ENCODE peak calls at places on chromosome 22, in five cellular contexts. O is CD4-positive, alpha-beta memory T cell; X is endodermal cell; T is heart left ventricle; M is sigmoid colon. G is an unnamed sample.

GRCh38 chr22:49396817-49397216 is 430.9 kb downstream of the BRD1 start:
- DNase-seq in X (peak; percentile 26), M (no peak), O (no peak), T (no peak), G (no peak)

GRCh38 chr22:48622891-48623545 is 1204.7 kb downstream of the BRD1 start:
- DNase-seq in M (no peak), T (no peak), O (no peak), X (no peak), G (no peak)

GRCh38 chr22:31748490-31748889 is 1.4 kb downstream of the PRR14L start:
- DNase-seq in M (no peak), T (no peak), O (no peak), X (no peak), G (no peak)

GRCh38 chr22:33314316-33314715 is 256.1 kb upstream of the SYN3 start:
- DNase-seq in X (no peak), M (no peak), T (no peak), O (no peak), G (no peak)

GRCh38 chr22:22761963-22762772 is 117.8 kb downstream of the GGTLC2 start:
- DNase-seq in T (no peak), X (no peak), M (no peak), O (no peak), G (no peak)

GRCh38 chr22:49306632-49306975 is 521.1 kb downstream of the BRD1 start:
- DNase-seq in O (no peak), X (peak; percentile 32), T (no peak), M (peak; percentile 56), G (no peak)

GRCh38 chr22:49302150-49302460 is 525.6 kb downstream of the BRD1 start:
- DNase-seq in T (no peak), O (no peak), X (no peak), M (no peak), G (no peak)

GRCh38 chr22:25054943-25055511 is 102.5 kb downstream of the KIAA1671 start:
- DNase-seq in M (no peak), O (no peak), T (no peak), X (no peak), G (no peak)

GRCh38 chr22:38699784-38700183 is 959 bp downstream of the JOSD1 start:
- DNase-seq in T (no peak), X (no peak), M (peak; percentile 58), O (peak; percentile 34), G (no peak)

GRCh38 chr22:39296981-39297489 is 22.4 kb downstream of the RPL3 start:
- DNase-seq in T (no peak), M (no peak), X (no peak), O (no peak), G (no peak)

GRCh38 chr22:39493759-39494158 is 8.3 kb upstream of the MIEF1 start:
- DNase-seq in O (no peak), T (no peak), X (no peak), M (no peak), G (no peak)

GRCh38 chr22:24982301-24983056 is 30.0 kb downstream of the KIAA1671 start:
- DNase-seq in T (no peak), O (no peak), X (no peak), M (no peak), G (no peak)

GRCh38 chr22:36284171-36284571 is 31.2 kb downstream of the APOL1 start:
- DNase-seq in O (no peak), X (no peak), T (no peak), M (peak; percentile 66), G (no peak)

GRCh38 chr22:36282078-36282831 is 29.3 kb downstream of the APOL1 start:
- DNase-seq in O (no peak), X (no peak), M (peak; percentile 65), T (no peak), G (no peak)

GRCh38 chr22:36286096-36286957 is 33.4 kb downstream of the APOL1 start:
- DNase-seq in O (no peak), T (peak; percentile 75), M (peak; percentile 94), X (peak; percentile 97), G (peak; percentile 83)

GRCh38 chr22:36285545-36285944 is 32.6 kb downstream of the APOL1 start:
- DNase-seq in T (no peak), M (peak; percentile 73), O (no peak), X (no peak), G (no peak)

DNA sequence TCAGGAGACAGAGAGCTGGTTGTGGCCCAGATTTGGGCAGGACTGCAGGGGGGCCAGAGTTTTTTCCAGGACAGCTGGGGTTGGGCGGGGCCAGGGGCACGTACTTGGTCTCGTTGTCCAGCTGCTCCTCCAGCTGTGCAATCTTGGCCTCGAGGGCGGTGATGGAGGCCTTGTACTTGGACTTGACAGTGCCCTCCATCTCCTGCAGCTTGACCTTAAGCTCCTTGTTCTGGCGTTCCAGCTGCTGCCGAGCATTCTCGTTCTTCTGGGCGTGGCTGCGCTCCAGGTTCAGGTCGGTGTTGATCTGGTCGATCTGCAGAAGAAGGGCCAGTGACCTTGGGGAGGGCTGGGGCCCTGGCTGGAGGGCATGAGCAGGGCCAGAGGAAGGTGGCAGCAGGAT is 32.1 kb downstream of the APOL1 start:
- DNase-seq in X (no peak), O (no peak), T (no peak), M (peak; percentile 76), G (peak; percentile 80)
- H3K4me1 ChIP-seq in X (no peaks in the 10 kb centered on the region), O (peaks cover 42% of the 10 kb centered on the region), T (peaks cover 17% of the 10 kb centered on the region), M (peaks cover 62% of the 10 kb centered on the region), G (no peaks in the 10 kb centered on the region)

DNA sequence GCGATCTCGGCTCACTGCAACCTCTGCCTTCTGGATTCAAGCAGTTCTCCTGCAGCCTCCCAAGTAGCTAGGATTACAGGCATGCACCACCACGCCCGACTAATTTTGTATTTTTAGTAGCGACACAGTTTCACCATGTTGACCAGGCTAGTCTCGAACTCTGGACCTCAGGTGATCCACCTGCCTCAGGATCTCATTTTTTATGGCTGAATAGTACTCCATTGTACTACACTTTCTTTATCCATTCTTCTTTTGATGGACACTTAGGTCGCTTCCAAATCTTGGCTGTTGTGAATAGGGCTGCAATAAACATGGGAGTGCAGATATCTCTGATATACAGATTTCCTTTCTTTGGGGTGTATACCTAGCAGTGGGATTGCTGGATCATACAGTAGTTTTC is 20.8 kb downstream of the XRCC6 start:
- DNase-seq in M (no peak), O (no peak), T (no peak), X (no peak), G (no peak)
- H3K36me3 ChIP-seq in M (peaks cover 19% of the 10 kb centered on the region), O (peaks cover 65% of the 10 kb centered on the region), T (peaks cover 32% of the 10 kb centered on the region), X (peaks cover 94% of the 10 kb centered on the region), G (peaks cover 98% of the 10 kb centered on the region)

GRCh38 chr22:44360686-44361381 is 48.1 kb upstream of the SHISAL1 start:
- DNase-seq in M (peak; percentile 85), X (peak; percentile 57), T (no peak), O (no peak), G (peak; percentile 60)
- H3K27ac ChIP-seq in M (peak overlapping the region; percentile 82), X (no peak overlapping the region), T (peak overlapping the region; percentile 12), O (no peak overlapping the region), G (peak overlapping the region; percentile 46)

DNA sequence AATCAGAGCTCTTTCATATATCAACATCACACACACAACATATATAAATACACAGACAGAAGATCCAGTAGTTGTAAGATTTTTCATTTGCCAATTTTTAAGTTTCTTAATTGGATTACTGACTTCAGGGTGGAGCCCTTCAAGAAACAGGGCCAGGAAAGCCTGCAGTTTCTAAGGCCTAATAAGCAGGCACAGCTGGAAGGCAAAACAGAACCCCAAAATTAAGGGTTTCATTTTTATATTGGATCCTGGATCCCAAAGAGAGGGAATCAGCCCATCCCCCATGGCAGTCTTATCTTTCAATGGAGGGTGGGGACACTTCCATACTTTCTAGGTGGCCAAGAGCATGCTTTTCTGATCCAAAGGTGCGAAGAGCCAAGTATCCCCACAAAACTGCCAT is 4.7 kb upstream of the C1QTNF6 start:
- DNase-seq in O (no peak), T (no peak), X (no peak), M (no peak), G (no peak)
- H3K4me1 ChIP-seq in O (peaks cover 53% of the 10 kb centered on the region), T (peaks cover 60% of the 10 kb centered on the region), X (peaks cover 29% of the 10 kb centered on the region), M (peaks cover 51% of the 10 kb centered on the region), G (peaks cover 54% of the 10 kb centered on the region)

DNA sequence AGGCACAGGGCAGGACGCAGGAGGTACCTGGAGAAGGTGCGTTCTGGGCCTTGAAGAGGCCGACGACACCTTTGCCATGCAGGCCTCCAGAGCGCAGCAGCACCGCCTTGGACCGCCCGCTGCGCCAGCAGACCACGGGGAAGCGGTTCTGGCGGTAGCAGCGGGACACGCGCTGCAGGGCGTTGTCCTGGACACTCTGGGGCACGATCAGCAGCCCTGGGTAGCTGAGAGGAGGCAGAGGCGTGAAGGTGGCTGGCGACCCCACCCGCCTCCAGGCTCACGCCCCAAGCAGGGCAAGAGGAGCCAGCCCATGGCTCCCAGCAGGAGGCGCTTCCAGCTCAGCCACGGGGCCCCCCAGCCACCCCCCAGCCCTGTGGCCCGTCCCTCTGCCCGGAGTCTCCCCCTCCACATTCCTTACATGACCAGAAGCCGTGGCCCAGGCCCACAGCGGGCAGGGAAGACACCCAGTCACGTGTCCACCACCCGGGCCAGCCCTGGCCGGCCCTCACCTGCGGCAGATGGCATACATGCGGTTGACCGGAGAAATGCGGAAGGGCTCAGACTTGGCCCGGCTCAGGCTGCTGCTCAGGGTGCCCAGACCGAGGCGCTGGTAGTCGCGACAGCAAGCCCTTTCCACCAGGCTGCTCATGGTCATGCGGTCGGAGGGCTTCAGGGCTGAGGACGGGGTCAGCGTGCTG is 15.2 kb downstream of the SBF1 start:
- DNase-seq in M (no peak), O (no peak), X (no peak), T (no peak), G (no peak)
- H3K36me3 ChIP-seq in M (peaks cover 66% of the 10 kb centered on the region), O (peaks cover 79% of the 10 kb centered on the region), X (peaks cover 45% of the 10 kb centered on the region), T (peaks cover 28% of the 10 kb centered on the region), G (peaks cover 99% of the 10 kb centered on the region)

GRCh38 chr22:42401562-42402334 is 30.5 kb downstream of the NFAM1 start:
- DNase-seq in X (no peak), M (no peak), O (no peak), T (no peak), G (no peak)

GRCh38 chr22:42400811-42401547 is 31.2 kb downstream of the NFAM1 start:
- DNase-seq in T (no peak), X (no peak), M (no peak), O (no peak), G (no peak)

GRCh38 chr22:42399315-42400271 is 32.6 kb downstream of the NFAM1 start:
- DNase-seq in M (no peak), O (no peak), T (no peak), X (peak; percentile 86), G (no peak)

GRCh38 chr22:42396621-42397331 is 35.4 kb downstream of the NFAM1 start:
- DNase-seq in O (no peak), X (no peak), M (no peak), T (peak; percentile 25), G (no peak)

GRCh38 chr22:42397332-42398246 is 34.6 kb downstream of the NFAM1 start:
- DNase-seq in O (no peak), T (peak; percentile 29), M (peak; percentile 81), X (no peak), G (no peak)
- H3K27ac ChIP-seq in O (no peak overlapping the region), T (peak overlapping the region; percentile 53), M (peak overlapping the region; percentile 40), X (no peak overlapping the region), G (no peak overlapping the region)

G was measured in psoas muscle.